ENCODE peak calls at places on chromosome 3, in five cellular contexts. S is Panc1, M is mammary epithelial cell, Q is astrocyte of the spinal cord, U is breast epithelium. O is an unnamed sample.

GRCh38 chr3:116291141-116291540 is 154.1 kb downstream of the LSAMP start:
- DNase-seq in S (no peak), M (no peak), Q (no peak), U (no peak), O (no peak)

GRCh38 chr3:58625196-58625595 is 41.4 kb downstream of the FAM3D start:
- DNase-seq in S (no peak), M (no peak), Q (no peak), U (no peak), O (no peak)

GRCh38 chr3:103794656-103795055 is 1359.8 kb downstream of the ZPLD1 start:
- DNase-seq in S (no peak), M (no peak), Q (no peak), U (no peak), O (no peak)

GRCh38 chr3:151479452-151479851 is 18.6 kb upstream of the IGSF10 start:
- DNase-seq in S (no peak), M (no peak), Q (no peak), U (no peak), O (no peak)

GRCh38 chr3:158471639-158472294 is 99.2 kb upstream of the MLF1 start:
- DNase-seq in S (peak; percentile 18), M (no peak), Q (peak; percentile 91), U (no peak), O (no peak)

GRCh38 chr3:23172059-23172458 is 31.1 kb upstream of the UBE2E2 start:
- DNase-seq in S (no peak), M (peak; percentile 48), Q (no peak), U (no peak), O (no peak)

GRCh38 chr3:150062492-150062891 is 91.8 kb upstream of the PFN2 start:
- DNase-seq in S (no peak), M (no peak), Q (peak; percentile 79), U (no peak), O (no peak)

GRCh38 chr3:171813897-171814460 is 3.7 kb upstream of the PLD1 start:
- DNase-seq in S (no peak), M (peak; percentile 38), Q (no peak), U (no peak), O (no peak)

GRCh38 chr3:131762981-131763380 is 260.2 kb upstream of the MRPL3 start:
- DNase-seq in S (no peak), M (no peak), Q (no peak), U (no peak), O (no peak)

GRCh38 chr3:69767571-69767970 is 28.3 kb downstream of the MITF start:
- DNase-seq in S (no peak), M (no peak), Q (no peak), U (no peak), O (no peak)

GRCh38 chr3:179969525-179969924 is 67.2 kb downstream of the PEX5L start:
- DNase-seq in S (peak; percentile 35), M (peak; percentile 91), Q (no peak), U (no peak), O (no peak)

GRCh38 chr3:70824078-70824477 is 511.6 kb upstream of the MDFIC2 start:
- DNase-seq in S (no peak), M (no peak), Q (peak; percentile 69), U (no peak), O (no peak)

GRCh38 chr3:110813541-110813940 is 258.1 kb upstream of the NECTIN3 start:
- DNase-seq in S (no peak), M (peak; percentile 32), Q (no peak), U (no peak), O (no peak)

GRCh38 chr3:81445712-81446111 is 315.7 kb downstream of the GBE1 start:
- DNase-seq in S (no peak), M (no peak), Q (no peak), U (no peak), O (no peak)

GRCh38 chr3:139520028-139520737 is 19.4 kb downstream of the RBP1 start:
- DNase-seq in S (no peak), M (peak; percentile 41), Q (peak; percentile 52), U (no peak), O (peak; percentile 77)

GRCh38 chr3:171847595-171848259 is 4.6 kb downstream of the TMEM212 start:
- DNase-seq in S (no peak), M (no peak), Q (no peak), U (no peak), O (no peak)

GRCh38 chr3:38689346-38689745 is 39.9 kb upstream of the SCN5A start:
- DNase-seq in S (no peak), M (no peak), Q (no peak), U (no peak), O (no peak)

GRCh38 chr3:64185436-64185835 is 39.8 kb downstream of the PRICKLE2 start:
- DNase-seq in S (no peak), M (peak; percentile 78), Q (no peak), U (no peak), O (no peak)

GRCh38 chr3:144771401-144771870 is 799.8 kb downstream of the DIPK2A start:
- DNase-seq in S (no peak), M (no peak), Q (peak; percentile 74), U (no peak), O (no peak)

GRCh38 chr3:126202281-126203079 is 22.1 kb upstream of the ALDH1L1 start:
- DNase-seq in S (no peak), M (no peak), Q (no peak), U (no peak), O (no peak)

GRCh38 chr3:30750967-30751366 is 143.5 kb downstream of the GADL1 start:
- DNase-seq in S (no peak), M (no peak), Q (no peak), U (no peak), O (no peak)

GRCh38 chr3:30752961-30753360 is 141.5 kb downstream of the GADL1 start:
- DNase-seq in S (no peak), M (peak; percentile 78), Q (peak; percentile 54), U (no peak), O (no peak)

GRCh38 chr3:30749230-30749629 is 142.8 kb downstream of the TGFBR2 start:
- DNase-seq in S (no peak), M (peak; percentile 54), Q (no peak), U (no peak), O (no peak)

GRCh38 chr3:30747771-30748281 is 141.4 kb downstream of the TGFBR2 start:
- DNase-seq in S (no peak), M (peak; percentile 74), Q (peak; percentile 60), U (no peak), O (no peak)

GRCh38 chr3:30751610-30752299 is 142.7 kb downstream of the GADL1 start:
- DNase-seq in S (no peak), M (peak; percentile 24), Q (peak; percentile 74), U (no peak), O (peak; percentile 84)
- TF ChIP-seq CTCF in S (peak; percentile 52), M (peak; percentile 22), Q (peak; percentile 69), U (no peak), O (peak; percentile 67)

GRCh38 chr3:176814252-176814651 is 383.0 kb downstream of the TBL1XR1 start:
- DNase-seq in S (peak; percentile 12), M (peak; percentile 17), Q (peak; percentile 51), U (no peak), O (no peak)
- TF ChIP-seq CTCF in S (peak; percentile 90), M (peak; percentile 46), Q (peak; percentile 80), U (no peak), O (peak; percentile 75)

GRCh38 chr3:164806188-164806587 is 272.1 kb downstream of the SI start:
- DNase-seq in S (no peak), M (no peak), Q (no peak), U (no peak), O (no peak)
- TF ChIP-seq CTCF in S (peak; percentile 38), M (no peak), Q (no peak), U (no peak), O (peak; percentile 44)

GRCh38 chr3:88090681-88091080 is 31.6 kb downstream of the ZNF654 start:
- DNase-seq in S (no peak), M (no peak), Q (no peak), U (no peak), O (no peak)

GRCh38 chr3:88093266-88093665 is 34.2 kb downstream of the ZNF654 start:
- DNase-seq in S (no peak), M (no peak), Q (no peak), U (no peak), O (no peak)

GRCh38 chr3:88092270-88092669 is 33.2 kb downstream of the ZNF654 start:
- DNase-seq in S (no peak), M (no peak), Q (no peak), U (no peak), O (no peak)
- TF ChIP-seq CTCF in S (no peak), M (no peak), Q (no peak), U (no peak), O (no peak)